ENCODE peak calls at places on chromosome 14, in five cellular contexts. U is activated T-helper 1 cell treated with Interleukin-2 at 50 U/mL for 16 hours, L is AG20443, Z is left ventricle myocardium inferior, K is adipocyte. Q is an unnamed sample.

GRCh38 chr14:77260631-77261030 is 10.4 kb downstream of the NGB start:
- DNase-seq in U (no peak), L (no peak), Z (no peak), K (no peak), Q (no peak)

GRCh38 chr14:74207943-74208342 is 31.3 kb upstream of the VSX2 start:
- DNase-seq in U (no peak), L (no peak), Z (no peak), K (no peak), Q (no peak)

GRCh38 chr14:68686212-68686478 is 106.7 kb downstream of the ZFP36L1 start:
- DNase-seq in U (no peak), L (no peak), Z (no peak), K (no peak), Q (no peak)

GRCh38 chr14:99564256-99564902 is 39.6 kb downstream of the CCDC85C start:
- DNase-seq in U (no peak), L (no peak), Z (peak), K (peak), Q (no peak)

GRCh38 chr14:52080817-52081755 is 12.2 kb upstream of the NID2 start:
- DNase-seq in U (no peak), L (peak), Z (no peak), K (peak), Q (no peak)

GRCh38 chr14:61568572-61569011 is 126.7 kb upstream of the HIF1A start:
- DNase-seq in U (peak), L (no peak), Z (peak), K (no peak), Q (peak)

GRCh38 chr14:32226051-32226450 is 23.0 kb upstream of the RNU6-8 start:
- DNase-seq in U (no peak), L (no peak), Z (no peak), K (no peak), Q (no peak)

GRCh38 chr14:56304456-56304855 is 186.2 kb downstream of the PELI2 start:
- DNase-seq in U (no peak), L (no peak), Z (no peak), K (no peak), Q (no peak)

GRCh38 chr14:77882098-77882497 is 82.2 kb downstream of the ADCK1 start:
- DNase-seq in U (no peak), L (peak), Z (peak), K (no peak), Q (no peak)

GRCh38 chr14:38662781-38663180 is 406.9 kb upstream of the CLEC14A start:
- DNase-seq in U (no peak), L (no peak), Z (no peak), K (no peak), Q (no peak)

GRCh38 chr14:61462566-61463195 is 141.3 kb downstream of the PRKCH start:
- DNase-seq in U (no peak), L (no peak), Z (no peak), K (peak), Q (no peak)

GRCh38 chr14:32167907-32168306 is 33.9 kb upstream of the RNU6-7 start:
- DNase-seq in U (no peak), L (no peak), Z (no peak), K (no peak), Q (no peak)

GRCh38 chr14:68784995-68785816 is 7.7 kb downstream of the ZFP36L1 start:
- DNase-seq in U (no peak), L (no peak), Z (no peak), K (peak), Q (no peak)

GRCh38 chr14:104898870-104899510 is 25.7 kb upstream of the PLD4 start:
- DNase-seq in U (no peak), L (no peak), Z (no peak), K (no peak), Q (no peak)

GRCh38 chr14:96117101-96117897 is 78.1 kb downstream of the C14orf132 start:
- DNase-seq in U (no peak), L (no peak), Z (no peak), K (peak), Q (no peak)

GRCh38 chr14:52003324-52003723 is 14.0 kb downstream of the RTRAF start:
- DNase-seq in U (no peak), L (no peak), Z (no peak), K (peak), Q (no peak)

GRCh38 chr14:64536488-64537245 is 3.9 kb upstream of the HSPA2 start:
- DNase-seq in U (no peak), L (peak), Z (no peak), K (peak), Q (no peak)

GRCh38 chr14:54839681-54840080 is 62.9 kb downstream of the GCH1 start:
- DNase-seq in U (no peak), L (peak), Z (no peak), K (peak), Q (no peak)

GRCh38 chr14:101223147-101223546 is 319.6 kb upstream of the RTL1 start:
- DNase-seq in U (no peak), L (no peak), Z (no peak), K (no peak), Q (no peak)

GRCh38 chr14:24280797-24281460 is 9.5 kb upstream of the RABGGTA start:
- DNase-seq in U (no peak), L (peak), Z (no peak), K (peak), Q (no peak)

GRCh38 chr14:89386214-89386886 is 30.7 kb downstream of the FOXN3 start:
- DNase-seq in U (no peak), L (peak), Z (no peak), K (no peak), Q (no peak)

GRCh38 chr14:102491786-102492522 is 17.6 kb downstream of the ANKRD9 start:
- DNase-seq in U (no peak), L (no peak), Z (no peak), K (no peak), Q (no peak)

GRCh38 chr14:28745176-28745575 is 21.4 kb upstream of the FOXG1 start:
- DNase-seq in U (no peak), L (no peak), Z (no peak), K (no peak), Q (no peak)

GRCh38 chr14:55336161-55336560 is 64.9 kb downstream of the FBXO34 start:
- DNase-seq in U (no peak), L (peak), Z (no peak), K (peak), Q (no peak)

GRCh38 chr14:100692859-100693558 is 33.7 kb upstream of the DLK1 start:
- DNase-seq in U (no peak), L (peak), Z (no peak), K (peak), Q (no peak)

GRCh38 chr14:81398196-81398891 is 1.8 kb downstream of the STON2 start:
- DNase-seq in U (no peak), L (no peak), Z (no peak), K (no peak), Q (no peak)

GRCh38 chr14:34775342-34775741 is 60.9 kb upstream of the CFL2 start:
- DNase-seq in U (no peak), L (no peak), Z (no peak), K (no peak), Q (no peak)

GRCh38 chr14:71780822-71781221 is 151.4 kb upstream of the RGS6 start:
- DNase-seq in U (no peak), L (no peak), Z (no peak), K (no peak), Q (no peak)

GRCh38 chr14:99727096-99727870 is 43.2 kb downstream of the CYP46A1 start:
- DNase-seq in U (no peak), L (no peak), Z (no peak), K (no peak), Q (no peak)

GRCh38 chr14:90611936-90612335 is 204.3 kb downstream of the TTC7B start:
- DNase-seq in U (no peak), L (no peak), Z (no peak), K (peak), Q (no peak)

GRCh38 chr14:50402965-50403364 is 6.3 kb upstream of the CDKL1 start:
- DNase-seq in U (no peak), L (no peak), Z (no peak), K (no peak), Q (no peak)

GRCh38 chr14:21668377-21668776 is 5.2 kb downstream of the OR4E1 start:
- DNase-seq in U (no peak), L (no peak), Z (no peak), K (peak), Q (no peak)

GRCh38 chr14:72615511-72616121 is 278.3 kb downstream of the DPF3 start:
- DNase-seq in U (no peak), L (peak), Z (no peak), K (peak), Q (no peak)

GRCh38 chr14:29077916-29078315 is 311.3 kb downstream of the FOXG1 start:
- DNase-seq in U (no peak), L (no peak), Z (no peak), K (no peak), Q (no peak)

GRCh38 chr14:64958743-64959142 is 13.4 kb downstream of the RAB15 start:
- DNase-seq in U (no peak), L (no peak), Z (no peak), K (no peak), Q (no peak)

GRCh38 chr14:54207075-54207474 is 189.7 kb upstream of the CDKN3 start:
- DNase-seq in U (no peak), L (no peak), Z (no peak), K (peak), Q (no peak)

GRCh38 chr14:94161087-94161486 is 13.0 kb upstream of the PPP4R4 start:
- DNase-seq in U (no peak), L (no peak), Z (no peak), K (no peak), Q (no peak)

GRCh38 chr14:105067140-105067968 is 2.1 kb upstream of the GPR132 start:
- DNase-seq in U (no peak), L (peak), Z (no peak), K (peak), Q (peak)